ENCODE peak calls at places on chromosomes 6 and 20, in six cellular contexts. C is AG04450, B is GM12878, Z is fibroblast of pulmonary artery, A is WERI-Rb-1, X is HL-60. S is an unnamed sample.

GRCh38 chr20:33910529-33911327 is 83.0 kb upstream of the RALY start:
- DNase-seq in C (no peak), B (no peak), Z (no peak), A (peak; percentile 69), X (no peak), S (no peak)

GRCh38 chr6:47262226-47262625 is 47.5 kb downstream of the TNFRSF21 start:
- DNase-seq in C (no peak), B (no peak), Z (peak; percentile 23), A (no peak), X (no peak), S (no peak)

GRCh38 chr6:21001736-21002135 is 467.5 kb downstream of the CDKAL1 start:
- DNase-seq in C (no peak), B (no peak), Z (peak; percentile 23), A (no peak), X (no peak), S (no peak)

GRCh38 chr6:67768972-67769371 is 866.1 kb upstream of the ADGRB3 start:
- DNase-seq in C (no peak), B (peak; percentile 9), Z (no peak), A (no peak), X (no peak), S (no peak)

GRCh38 chr6:33620584-33621395 is at the start of gene ITPR3:
- DNase-seq in C (no peak), B (peak; percentile 28), Z (peak; percentile 92), A (peak; percentile 82), X (no peak), S (peak; percentile 33)

GRCh38 chr6:110877569-110877968 is 3.0 kb downstream of the AMD1 start:
- DNase-seq in C (no peak), B (no peak), Z (no peak), A (no peak), X (no peak), S (no peak)

GRCh38 chr6:32047855-32048766 is 9.9 kb downstream of the CYP21A2 start:
- DNase-seq in C (peak; percentile 7), B (no peak), Z (peak; percentile 65), A (peak; percentile 89), X (peak; percentile 23), S (no peak)

GRCh38 chr20:41003143-41003932 is 25.3 kb upstream of the TOP1 start:
- DNase-seq in C (peak; percentile 93), B (no peak), Z (peak; percentile 97), A (no peak), X (peak; percentile 80), S (peak; percentile 95)

GRCh38 chr20:11769825-11770224 is 147.9 kb upstream of the BTBD3 start:
- DNase-seq in C (no peak), B (no peak), Z (no peak), A (no peak), X (no peak), S (no peak)

GRCh38 chr20:59718681-59719080 is 114.3 kb downstream of the PHACTR3 start:
- DNase-seq in C (no peak), B (no peak), Z (no peak), A (no peak), X (no peak), S (no peak)

GRCh38 chr6:106586815-106587214 is 42.5 kb downstream of the RTN4IP1 start:
- DNase-seq in C (no peak), B (no peak), Z (no peak), A (no peak), X (no peak), S (no peak)

GRCh38 chr20:53001502-53002301 is 29.5 kb downstream of the TSHZ2 start:
- DNase-seq in C (no peak), B (peak; percentile 55), Z (peak; percentile 8), A (no peak), X (no peak), S (no peak)
- H3K4me3 ChIP-seq in C (no peak overlapping the region), B (peak overlapping the region; percentile 33), Z (no peak overlapping the region), A (no peak overlapping the region), X (no peak overlapping the region), S (no peak overlapping the region)

GRCh38 chr6:1901556-1901955 is 291.8 kb downstream of the FOXC1 start:
- DNase-seq in C (peak; percentile 10), B (no peak), Z (peak; percentile 26), A (no peak), X (no peak), S (no peak)
- TF ChIP-seq CTCF in C (no peak), B (no peak), Z (no peak), A (no peak), X (no peak), S (no peak)

DNA sequence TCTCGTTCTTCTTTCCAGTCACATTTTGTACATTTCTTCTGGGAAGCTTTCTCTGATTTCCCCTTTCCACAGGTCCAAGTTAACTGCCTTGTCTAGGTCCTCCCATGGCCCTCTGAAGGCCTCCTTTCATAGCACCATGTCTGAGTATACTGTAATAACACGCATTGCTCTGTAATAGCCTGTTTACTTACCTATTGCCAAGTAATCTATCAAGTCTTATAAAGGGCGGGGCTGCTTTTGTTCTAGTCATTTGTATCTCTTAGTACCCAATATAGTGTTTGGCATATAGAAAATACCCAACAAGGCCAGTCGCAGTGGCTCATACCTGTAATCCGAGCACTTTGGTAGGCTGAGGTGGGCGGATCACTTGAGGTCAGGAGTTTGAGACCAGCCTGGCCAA is 17.9 kb downstream of the PTPN1 start:
- DNase-seq in C (no peak), B (no peak), Z (no peak), A (no peak), X (no peak), S (no peak)
- H3K4me3 ChIP-seq in C (no peak overlapping the region), B (no peak overlapping the region), Z (no peak overlapping the region), A (no peak overlapping the region), X (no peak overlapping the region), S (no peak overlapping the region)

GRCh38 chr6:25943887-25944286 is 13.4 kb upstream of the SLC17A2 start:
- DNase-seq in C (no peak), B (no peak), Z (no peak), A (no peak), X (no peak), S (no peak)

GRCh38 chr6:25944655-25945054 is 14.2 kb upstream of the SLC17A2 start:
- DNase-seq in C (no peak), B (no peak), Z (no peak), A (no peak), X (no peak), S (no peak)

GRCh38 chr6:25945175-25945574 is 14.7 kb upstream of the SLC17A2 start:
- DNase-seq in C (no peak), B (peak; percentile 51), Z (no peak), A (no peak), X (no peak), S (no peak)

GRCh38 chr6:25939593-25939992 is 9.1 kb upstream of the SLC17A2 start:
- DNase-seq in C (no peak), B (no peak), Z (no peak), A (no peak), X (no peak), S (no peak)

GRCh38 chr6:25942561-25943147 is 12.2 kb upstream of the SLC17A2 start:
- DNase-seq in C (no peak), B (no peak), Z (peak; percentile 74), A (no peak), X (no peak), S (no peak)
- TF ChIP-seq CTCF in C (peak; percentile 59), B (peak; percentile 82), Z (peak; percentile 66), A (peak; percentile 59), X (peak; percentile 55), S (peak; percentile 28)

DNA sequence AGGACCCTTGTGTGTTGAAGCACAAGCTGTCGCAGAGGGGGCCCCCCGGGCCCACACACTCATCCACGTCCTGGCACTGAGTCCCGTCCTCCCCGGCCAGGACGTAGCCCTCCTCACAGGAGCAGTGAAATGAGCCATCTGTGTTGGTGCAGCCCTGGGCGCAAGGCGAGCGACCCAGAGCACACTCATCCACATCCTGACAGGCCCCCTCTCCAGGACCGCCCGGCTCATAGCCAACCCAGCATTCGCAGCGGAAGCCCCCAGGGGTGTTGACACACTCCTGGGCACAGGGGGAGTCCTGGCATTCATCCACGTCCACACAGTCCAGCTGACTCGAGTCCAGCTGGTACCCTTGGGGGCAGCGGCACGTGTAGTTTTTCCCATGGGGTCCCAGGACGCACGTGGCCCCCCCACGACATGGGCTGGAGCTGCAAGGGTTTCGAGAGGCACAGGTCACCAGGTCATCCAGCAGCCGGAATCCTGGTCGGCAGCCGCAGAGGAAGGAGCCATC is 1.2 kb downstream of the CD93 start:
- DNase-seq in C (no peak), B (no peak), Z (no peak), A (no peak), X (no peak), S (no peak)
- H3K4me3 ChIP-seq in C (no peak overlapping the region), B (no peak overlapping the region), Z (no peak overlapping the region), A (no peak overlapping the region), X (no peak overlapping the region), S (no peak overlapping the region)

GRCh38 chr6:100257661-100258395 is 206.9 kb downstream of the SIM1 start:
- DNase-seq in C (peak; percentile 15), B (peak; percentile 11), Z (peak; percentile 71), A (no peak), X (no peak), S (peak; percentile 66)
- TF ChIP-seq CTCF in C (peak; percentile 27), B (peak; percentile 22), Z (peak; percentile 24), A (peak; percentile 14), X (no peak), S (no peak)

S was measured in astrocyte of the cerebellum.